ENCODE peak calls at places on chromosomes 1 and 21, in six cellular contexts. S is HepG2, V is endothelial cell of umbilical vein, G is A549, P is H1, B is K562. R is an unnamed sample.

GRCh38 chr1:247210062-247210385 is 38.2 kb upstream of the ZNF124 start:
- DNase-seq in S (no peak), V (no peak), G (peak), P (no peak), B (no peak), R (no peak)

GRCh38 chr1:12453400-12454343 is 164.3 kb downstream of the DHRS3 start:
- DNase-seq in S (peak), V (peak), G (no peak), P (no peak), B (no peak), R (no peak)

GRCh38 chr1:3530086-3530930 is 75.8 kb downstream of the ARHGEF16 start:
- DNase-seq in S (no peak), V (peak), G (peak), P (no peak), B (no peak), R (peak)

GRCh38 chr1:67211589-67212563 is 45.6 kb downstream of the IL23R start:
- DNase-seq in S (peak), V (peak), G (peak), P (no peak), B (no peak), R (peak)

GRCh38 chr1:187840557-187840956 is 1011.8 kb downstream of the PLA2G4A start:
- DNase-seq in S (no peak), V (no peak), G (no peak), P (no peak), B (no peak), R (no peak)

GRCh38 chr1:202207292-202207691 is 13.7 kb downstream of the LGR6 start:
- DNase-seq in S (no peak), V (peak), G (no peak), P (no peak), B (no peak), R (peak)

GRCh38 chr1:61084560-61084991 is 2.2 kb downstream of the NFIA start:
- DNase-seq in S (no peak), V (peak), G (no peak), P (no peak), B (no peak), R (no peak)

GRCh38 chr1:118767971-118768370 is 220.2 kb downstream of the TBX15 start:
- DNase-seq in S (no peak), V (no peak), G (no peak), P (no peak), B (no peak), R (no peak)

GRCh38 chr1:116426401-116426800 is 53.4 kb downstream of the ATP1A1 start:
- DNase-seq in S (no peak), V (no peak), G (no peak), P (no peak), B (no peak), R (no peak)

DNA sequence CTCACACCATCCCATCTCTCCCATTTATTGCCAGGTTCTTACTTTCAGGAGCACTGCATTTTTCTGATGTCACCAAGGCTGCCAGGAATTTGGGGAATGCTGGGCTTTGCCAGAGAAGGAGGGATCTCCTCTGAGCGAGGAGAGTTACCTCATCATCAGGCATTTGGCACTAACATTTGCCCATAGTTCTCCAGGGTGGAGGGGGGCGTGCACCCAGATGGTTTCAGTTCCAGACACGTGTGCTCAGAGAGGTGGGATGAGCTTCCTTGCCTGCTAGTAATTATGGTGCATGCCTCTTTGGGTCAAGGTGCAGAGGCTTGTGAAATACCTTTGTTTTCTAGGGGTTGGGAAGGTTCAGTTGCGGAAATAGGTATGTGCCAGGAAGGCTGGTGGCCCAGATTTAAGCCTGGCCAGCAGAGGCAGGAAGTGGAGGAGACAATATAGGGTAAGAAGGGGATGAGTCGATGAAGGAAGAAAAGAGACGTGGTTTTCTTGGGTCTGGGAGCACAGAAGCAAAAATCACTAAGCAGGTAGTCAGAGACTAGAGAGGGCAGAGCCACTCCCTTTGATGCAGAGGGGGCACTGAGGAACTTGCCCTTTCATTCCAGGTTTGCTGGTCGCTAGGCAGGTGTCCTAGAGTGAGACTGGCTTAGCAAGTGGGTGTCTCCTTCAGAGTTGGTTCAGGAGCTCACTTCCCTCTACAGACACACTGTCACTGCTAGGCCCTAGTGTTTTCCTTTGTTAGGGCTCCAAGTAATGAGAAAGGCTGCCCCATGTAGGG is 7.2 kb downstream of the TUFT1 start:
- DNase-seq in S (peak), V (peak), G (peak), P (no peak), B (no peak), R (peak)
- TF ChIP-seq JUN in S (peak), V (no peak), G (peak), P (no peak), B (no peak), R (no peak)

GRCh38 chr1:157202331-157202730 is 64.1 kb upstream of the ETV3 start:
- DNase-seq in S (no peak), V (no peak), G (no peak), P (no peak), B (no peak), R (no peak)
- TF ChIP-seq JUN in S (no peak), V (no peak), G (no peak), P (no peak), B (no peak), R (no peak)

DNA sequence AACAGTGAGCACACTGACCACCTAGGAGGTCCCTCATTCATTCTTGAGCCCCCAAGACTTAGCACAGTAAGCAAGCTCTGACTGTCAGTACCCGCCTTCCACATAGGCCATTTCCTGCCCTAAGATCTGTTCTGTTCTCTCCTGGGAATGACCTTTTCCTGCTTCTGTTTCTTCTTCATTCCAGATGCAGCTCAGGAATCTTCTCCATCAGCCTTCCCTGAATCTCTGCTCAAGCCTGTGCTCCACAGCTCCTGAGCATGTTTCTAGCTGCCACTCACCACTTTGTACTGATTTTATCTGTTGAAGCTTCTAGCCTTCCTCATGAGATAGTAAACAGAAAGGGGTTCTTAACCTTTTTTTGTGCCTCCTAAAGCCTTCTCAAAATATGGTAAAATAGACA is 56.6 kb downstream of the ZNF281 start:
- DNase-seq in S (no peak), V (no peak), G (no peak), P (no peak), B (no peak), R (no peak)
- TF ChIP-seq JUN in S (no peak), V (no peak), G (no peak), P (no peak), B (no peak), R (no peak)

GRCh38 chr1:172095831-172096230 is 254.5 kb downstream of the DNM3 start:
- DNase-seq in S (no peak), V (no peak), G (no peak), P (no peak), B (no peak), R (no peak)
- TF ChIP-seq JUN in S (no peak), V (no peak), G (no peak), P (no peak), B (no peak), R (no peak)

GRCh38 chr21:33478858-33479678 is 706 bp downstream of the TMEM50B start:
- DNase-seq in S (peak), V (peak), G (no peak), P (no peak), B (peak), R (peak)

GRCh38 chr21:33478182-33478581 is 1.6 kb downstream of the TMEM50B start:
- DNase-seq in S (no peak), V (no peak), G (no peak), P (no peak), B (no peak), R (no peak)

GRCh38 chr21:33481314-33481943 is 1.7 kb upstream of the TMEM50B start:
- DNase-seq in S (no peak), V (no peak), G (no peak), P (no peak), B (no peak), R (no peak)

GRCh38 chr21:33480481-33481103 is 818 bp upstream of the TMEM50B start:
- DNase-seq in S (no peak), V (no peak), G (no peak), P (no peak), B (no peak), R (no peak)

GRCh38 chr21:33479679-33480480 is at the start of gene TMEM50B:
- DNase-seq in S (peak), V (peak), G (peak), P (peak), B (peak), R (peak)
- TF ChIP-seq JUN in S (no peak), V (no peak), G (peak), P (no peak), B (no peak), R (no peak)